ENCODE peak calls at places on chromosome 17, in six cellular contexts. U is ascending aorta, P is AG04450, R is dorsolateral prefrontal cortex, N is lung, H is prostate gland. C is an unnamed sample.

GRCh38 chr17:50371526-50371925 is 1.5 kb downstream of the MRPL27 start:
- DNase-seq in U (no peak), H (no peak), R (no peak), N (no peak), P (no peak), C (no peak)

GRCh38 chr17:31549121-31549524 is 157.6 kb downstream of the RAB11FIP4 start:
- DNase-seq in P (no peak), N (no peak), H (no peak), R (peak; percentile 24), U (no peak), C (no peak)

GRCh38 chr17:34503804-34504203 is 75.6 kb upstream of the TMEM132E start:
- DNase-seq in H (no peak), R (no peak), P (no peak), U (no peak), N (no peak), C (no peak)

GRCh38 chr17:35972066-35972465 is 9.2 kb downstream of the CCL16 start:
- DNase-seq in N (no peak), P (no peak), H (no peak), R (no peak), U (no peak), C (no peak)

GRCh38 chr17:56083475-56083874 is 69.8 kb upstream of the ANKFN1 start:
- DNase-seq in H (no peak), P (no peak), N (no peak), U (no peak), R (no peak), C (no peak)

GRCh38 chr17:34841467-34841866 is 119.8 kb downstream of the CCT6B start:
- DNase-seq in U (no peak), R (no peak), N (no peak), P (no peak), H (no peak), C (no peak)

GRCh38 chr17:81561494-81561885 is 9.3 kb upstream of the FAAP100 start:
- DNase-seq in P (no peak), U (no peak), R (no peak), N (no peak), H (no peak), C (peak; percentile 63)

GRCh38 chr17:19928299-19928698 is 49.3 kb downstream of the AKAP10 start:
- DNase-seq in P (no peak), U (no peak), H (no peak), R (no peak), N (no peak), C (no peak)

GRCh38 chr17:18977021-18977420 is 25.1 kb downstream of the SLC5A10 start:
- DNase-seq in P (no peak), R (no peak), N (no peak), U (no peak), H (no peak), C (no peak)

GRCh38 chr17:74024871-74025531 is 178.5 kb upstream of the RPL38 start:
- DNase-seq in N (no peak), U (no peak), P (no peak), H (no peak), R (no peak), C (no peak)

GRCh38 chr17:28538296-28538895 is 14.0 kb downstream of the UNC119 start:
- DNase-seq in R (no peak), U (no peak), P (no peak), H (no peak), N (no peak), C (no peak)

GRCh38 chr17:5584383-5584951 is at the start of gene NLRP1:
- DNase-seq in H (peak; percentile 46), N (peak; percentile 90), P (peak; percentile 75), R (peak; percentile 58), U (peak; percentile 88), C (peak; percentile 87)

GRCh38 chr17:81086789-81087551 is 52.0 kb downstream of the BAIAP2 start:
- DNase-seq in R (no peak), U (no peak), H (no peak), N (no peak), P (no peak), C (no peak)

GRCh38 chr17:74730491-74731346 is 6.3 kb upstream of the RAB37 start:
- DNase-seq in R (no peak), U (no peak), P (no peak), H (no peak), N (no peak), C (no peak)

GRCh38 chr17:46144246-46144645 is 49.0 kb downstream of the KANSL1 start:
- DNase-seq in P (no peak), R (no peak), N (no peak), U (no peak), H (no peak), C (no peak)

GRCh38 chr17:33777674-33778073 is 477.4 kb upstream of the CCL2 start:
- DNase-seq in P (no peak), N (no peak), R (no peak), U (no peak), H (no peak), C (no peak)

GRCh38 chr17:42618442-42619150 is 9.1 kb downstream of the TUBG1 start:
- DNase-seq in P (no peak), N (peak; percentile 33), U (no peak), R (peak; percentile 13), H (peak; percentile 63), C (no peak)

GRCh38 chr17:2060681-2061440 is 6.0 kb downstream of the HIC1 start:
- DNase-seq in U (no peak), N (no peak), R (no peak), P (no peak), H (no peak), C (peak; percentile 27)

GRCh38 chr17:50621562-50621961 is 13.1 kb upstream of the ABCC3 start:
- DNase-seq in N (no peak), U (no peak), R (peak; percentile 44), P (no peak), H (no peak), C (no peak)

GRCh38 chr17:72974605-72975232 is 117.8 kb downstream of the SLC39A11 start:
- DNase-seq in N (no peak), P (peak; percentile 24), U (no peak), R (no peak), H (no peak), C (peak; percentile 58)

GRCh38 chr17:78523939-78524655 is 53.1 kb downstream of the DNAH17 start:
- DNase-seq in R (no peak), H (no peak), N (no peak), U (no peak), P (no peak), C (no peak)

GRCh38 chr17:50863221-50863843 is 2.8 kb downstream of the TOB1 start:
- DNase-seq in P (no peak), N (peak; percentile 57), R (peak; percentile 71), H (peak; percentile 57), U (no peak), C (no peak)

GRCh38 chr17:72361892-72362291 is 241.1 kb downstream of the SOX9 start:
- DNase-seq in N (no peak), R (no peak), H (no peak), U (no peak), P (no peak), C (peak; percentile 56)

DNA sequence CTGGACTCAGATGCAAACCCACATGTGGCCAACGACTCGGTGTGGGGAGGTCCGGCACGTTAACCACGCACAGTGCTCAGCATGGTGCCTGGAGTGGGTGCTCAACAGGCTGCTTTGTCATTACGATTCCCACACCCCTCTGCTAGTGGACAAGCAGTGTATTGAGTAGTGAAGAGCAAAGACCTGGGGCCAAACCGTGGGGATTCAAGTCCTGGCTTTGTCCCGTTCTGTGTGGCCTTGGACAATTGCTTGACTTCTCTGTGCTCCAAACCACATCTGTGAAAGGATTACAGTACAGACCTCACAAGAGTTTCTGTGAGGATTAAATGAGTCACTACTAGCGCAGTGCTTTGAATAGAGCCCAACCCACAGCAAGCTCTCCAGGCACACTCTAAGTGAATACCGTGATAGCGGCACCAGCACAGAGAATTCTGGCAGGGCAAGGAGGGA is 33.8 kb downstream of the TRPV2 start:
- DNase-seq in U (no peak), H (no peak), N (no peak), R (no peak), P (no peak), C (peak; percentile 40)
- H3K4me3 ChIP-seq in U (no peak overlapping the region), H (no peak overlapping the region), N (no peak overlapping the region), R (no peak overlapping the region), P (no peak overlapping the region), C (no peak overlapping the region)

GRCh38 chr17:12302711-12303110 is 282.0 kb downstream of the MAP2K4 start:
- DNase-seq in H (no peak), U (no peak), P (no peak), N (no peak), R (no peak), C (no peak)

GRCh38 chr17:12296120-12296727 is 275.5 kb downstream of the MAP2K4 start:
- DNase-seq in N (no peak), U (no peak), R (peak; percentile 16), P (peak; percentile 24), H (no peak), C (peak; percentile 15)

GRCh38 chr17:12301551-12301950 is 280.9 kb downstream of the MAP2K4 start:
- DNase-seq in P (no peak), N (no peak), U (no peak), R (no peak), H (no peak), C (peak; percentile 4)
- TF ChIP-seq CTCF in P (no peak), N (no peak), U (no peak), R (no peak), H (no peak), C (no peak)

DNA sequence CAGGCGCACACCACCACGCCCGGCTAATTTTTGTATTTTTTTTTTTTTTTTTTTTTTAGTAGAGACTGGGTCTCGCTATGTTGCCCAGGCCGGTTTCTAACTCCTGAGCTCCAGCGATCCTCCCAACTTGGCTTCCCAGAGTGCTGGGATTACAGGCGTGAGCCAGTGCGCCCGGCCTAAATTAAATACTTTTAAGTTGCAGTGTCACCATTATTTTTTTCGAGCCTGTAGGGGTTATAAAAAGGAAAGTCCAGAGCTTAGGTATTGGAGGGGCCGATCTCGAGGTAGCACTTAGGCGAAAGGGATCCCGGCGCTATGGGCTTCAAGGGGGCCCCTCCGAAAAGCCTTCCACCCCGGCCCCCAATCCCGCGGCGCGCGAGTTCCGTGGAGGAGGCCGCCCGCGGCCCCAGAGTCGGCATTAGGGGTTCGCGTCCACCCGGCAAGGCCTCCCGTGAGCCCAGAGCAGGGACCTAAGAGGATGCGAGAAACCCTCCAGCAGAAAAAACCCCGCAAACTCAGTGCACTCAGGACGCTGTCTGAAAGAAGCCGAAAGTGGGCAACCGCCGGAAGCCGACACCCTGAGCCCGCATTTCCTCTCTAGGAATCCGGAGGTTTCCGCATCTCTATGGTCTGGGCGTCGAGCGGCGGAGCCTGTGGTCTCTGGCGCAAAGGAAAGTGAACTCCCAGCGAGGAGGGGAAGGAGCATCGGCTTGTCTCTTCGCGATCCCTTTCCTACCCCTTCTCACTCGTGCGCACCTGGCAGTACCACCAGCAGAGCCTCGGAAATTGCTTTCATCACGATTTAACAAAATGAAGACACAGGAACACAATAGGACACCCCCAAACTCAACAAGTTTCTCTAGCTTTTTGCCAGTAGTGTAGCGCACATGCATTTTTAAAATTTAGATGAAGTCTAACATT is 14.1 kb upstream of the RGS9 start:
- DNase-seq in R (peak; percentile 83), P (peak; percentile 76), N (peak; percentile 79), U (peak; percentile 55), H (peak; percentile 70), C (peak; percentile 80)
- H3K27ac ChIP-seq in R (peak overlapping the region; percentile 93), P (peak overlapping the region; percentile 80), N (peak overlapping the region; percentile 95), U (peak overlapping the region; percentile 89), H (peak overlapping the region; percentile 89), C (peak overlapping the region; percentile 54)

GRCh38 chr17:44628234-44629188 is 27.8 kb upstream of the MEIOC start:
- DNase-seq in U (no peak), P (no peak), H (no peak), N (no peak), R (peak; percentile 27), C (no peak)

GRCh38 chr17:44630703-44631102 is 25.6 kb upstream of the MEIOC start:
- DNase-seq in N (no peak), H (no peak), P (no peak), U (no peak), R (no peak), C (no peak)

GRCh38 chr17:44623070-44623725 is 33.1 kb upstream of the MEIOC start:
- DNase-seq in N (no peak), U (no peak), P (no peak), R (no peak), H (no peak), C (no peak)

GRCh38 chr17:44627513-44627912 is 28.8 kb upstream of the MEIOC start:
- DNase-seq in P (no peak), N (no peak), R (no peak), H (no peak), U (no peak), C (no peak)
- H3K4me3 ChIP-seq in P (no peak overlapping the region), N (no peak overlapping the region), R (no peak overlapping the region), H (no peak overlapping the region), U (no peak overlapping the region), C (no peak overlapping the region)

C was measured in brain microvascular endothelial cell.